ENCODE peak calls at places on chromosomes 2 and 18, in ten cellular contexts. K is GM23248, B is lower lobe of right lung, P is HCT116, E is pancreas, O is H1, A is cardiac muscle cell, C is PC-9, I is heart left ventricle, Y is aorta. S is an unnamed sample.

GRCh38 chr2:102235491-102235890 is 48.7 kb downstream of the IL1RL2 start:
- DNase-seq in K (peak; percentile 52), B (no peak), P (no peak), E (no peak), O (no peak), A (peak; percentile 53), C (no peak), I (no peak), Y (no peak), S (no peak)

GRCh38 chr2:73415906-73416305 is 30.3 kb downstream of the ALMS1 start:
- DNase-seq in K (peak; percentile 51), B (no peak), P (no peak), E (no peak), O (no peak), A (peak; percentile 0), C (no peak), I (no peak), Y (no peak), S (no peak)

GRCh38 chr2:240557808-240558207 is at the start of gene ANKMY1:
- DNase-seq in K (peak; percentile 91), B (peak; percentile 85), P (no peak), E (peak; percentile 80), O (no peak), A (peak; percentile 82), C (no peak), I (peak; percentile 87), Y (peak; percentile 93), S (peak; percentile 52)

GRCh38 chr2:215973954-215974699 is 39.2 kb downstream of the MREG start:
- DNase-seq in K (peak; percentile 76), B (no peak), P (no peak), E (no peak), O (no peak), A (peak; percentile 16), C (peak; percentile 95), I (no peak), Y (no peak), S (no peak)

GRCh38 chr2:13638181-13638580 is 921.4 kb downstream of the TRIB2 start:
- DNase-seq in K (peak; percentile 87), B (no peak), P (no peak), E (no peak), O (no peak), A (no peak), C (peak; percentile 41), I (no peak), Y (no peak), S (no peak)

GRCh38 chr2:17520761-17521160 is 2.5 kb upstream of the RAD51AP2 start:
- DNase-seq in K (no peak), B (no peak), P (no peak), E (no peak), O (no peak), A (no peak), C (no peak), I (no peak), Y (no peak), S (no peak)

GRCh38 chr2:22600166-22600565 is 784.8 kb upstream of the KLHL29 start:
- DNase-seq in K (no peak), B (no peak), P (no peak), E (no peak), O (no peak), A (no peak), C (no peak), I (no peak), Y (no peak), S (no peak)

GRCh38 chr18:3340682-3341097 is 78.8 kb downstream of the MYL12B start:
- DNase-seq in K (peak; percentile 32), B (no peak), P (no peak), E (no peak), O (no peak), A (peak; percentile 32), C (no peak), I (no peak), Y (no peak), S (no peak)

GRCh38 chr2:232890896-232891601 is 21.0 kb downstream of the SNORC start:
- DNase-seq in K (peak; percentile 39), B (peak; percentile 65), P (peak; percentile 77), E (peak; percentile 77), O (no peak), A (peak; percentile 13), C (peak; percentile 62), I (no peak), Y (peak; percentile 67), S (no peak)

GRCh38 chr2:205644018-205644417 is 38.3 kb upstream of the NRP2 start:
- DNase-seq in K (peak; percentile 45), B (no peak), P (no peak), E (no peak), O (no peak), A (no peak), C (no peak), I (no peak), Y (no peak), S (no peak)

GRCh38 chr2:109429711-109430265 is 184.0 kb downstream of the SEPTIN10 start:
- DNase-seq in K (no peak), B (peak; percentile 36), P (no peak), E (no peak), O (no peak), A (no peak), C (no peak), I (peak; percentile 23), Y (peak; percentile 49), S (no peak)

GRCh38 chr2:86446060-86446459 is 4.9 kb downstream of the KDM3A start:
- DNase-seq in K (peak; percentile 55), B (no peak), P (no peak), E (no peak), O (no peak), A (no peak), C (peak; percentile 55), I (no peak), Y (no peak), S (no peak)

GRCh38 chr2:218713922-218714321 is 3.3 kb downstream of the TTLL4 start:
- DNase-seq in K (no peak), B (no peak), P (no peak), E (no peak), O (no peak), A (no peak), C (no peak), I (no peak), Y (no peak), S (no peak)

GRCh38 chr2:100416397-100416938 is 1.0 kb downstream of the CHST10 start:
- DNase-seq in K (peak; percentile 12), B (no peak), P (no peak), E (no peak), O (no peak), A (peak; percentile 7), C (no peak), I (no peak), Y (no peak), S (no peak)

GRCh38 chr18:58997811-58998337 is 133.2 kb downstream of the ZNF532 start:
- DNase-seq in K (peak; percentile 90), B (no peak), P (no peak), E (no peak), O (no peak), A (peak; percentile 93), C (no peak), I (no peak), Y (no peak), S (no peak)

GRCh38 chr2:45412754-45413379 is 198.2 kb downstream of the SRBD1 start:
- DNase-seq in K (peak; percentile 18), B (no peak), P (no peak), E (no peak), O (peak; percentile 25), A (no peak), C (no peak), I (no peak), Y (no peak), S (no peak)
- H3K27ac ChIP-seq in K (no peak overlapping the region), B (no peak overlapping the region), P (no peak overlapping the region), E (peak overlapping the region; percentile 1), O (peak overlapping the region; percentile 60), A (no peak overlapping the region), C (no peak overlapping the region), I (peak overlapping the region; percentile 14), Y (peak overlapping the region; percentile 40), S (no peak overlapping the region)

GRCh38 chr2:144509548-144510205 is 10.2 kb downstream of the ZEB2 start:
- DNase-seq in K (peak; percentile 50), B (no peak), P (no peak), E (no peak), O (no peak), A (no peak), C (no peak), I (no peak), Y (no peak), S (no peak)
- H3K27me3 ChIP-seq in K (no peaks in the 10 kb centered on the region), B (no peaks in the 10 kb centered on the region), P (peaks cover 33% of the 10 kb centered on the region), E (no peaks in the 10 kb centered on the region), O (peaks cover 48% of the 10 kb centered on the region), A (peaks cover 5% of the 10 kb centered on the region), C (no peaks in the 10 kb centered on the region), I (no peaks in the 10 kb centered on the region), Y (no peaks in the 10 kb centered on the region), S (peaks cover 40% of the 10 kb centered on the region)

GRCh38 chr18:54878057-54878661 is 49.9 kb downstream of the RAB27B start:
- DNase-seq in K (peak; percentile 22), B (no peak), P (no peak), E (no peak), O (no peak), A (no peak), C (no peak), I (no peak), Y (no peak), S (no peak)
- H3K27ac ChIP-seq in K (no peak overlapping the region), B (no peak overlapping the region), P (no peak overlapping the region), E (no peak overlapping the region), O (no peak overlapping the region), A (no peak overlapping the region), C (no peak overlapping the region), I (no peak overlapping the region), Y (no peak overlapping the region), S (no peak overlapping the region)

DNA sequence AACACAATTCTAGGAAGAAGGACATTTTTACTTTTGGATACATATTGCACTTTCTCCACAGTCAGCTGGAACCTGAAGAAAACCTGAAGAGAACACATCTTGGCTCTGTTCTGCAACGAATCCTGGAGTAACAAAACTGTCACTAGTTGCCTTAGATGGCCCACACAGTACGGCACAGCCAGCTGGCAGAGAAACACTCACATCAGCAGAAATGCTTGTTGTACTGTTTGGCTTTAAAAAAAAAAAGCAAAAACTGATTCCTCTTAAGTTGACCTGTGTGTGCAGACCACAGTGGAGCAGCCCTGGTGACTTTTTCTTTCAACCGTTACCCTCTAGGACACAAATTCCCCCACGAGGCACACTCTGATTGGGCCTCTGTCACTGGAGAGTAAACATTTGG is 152.3 kb upstream of the TWIST2 start:
- DNase-seq in K (peak; percentile 10), B (no peak), P (no peak), E (no peak), O (no peak), A (no peak), C (no peak), I (no peak), Y (no peak), S (no peak)
- H3K27me3 ChIP-seq in K (no peaks in the 10 kb centered on the region), B (no peaks in the 10 kb centered on the region), P (no peaks in the 10 kb centered on the region), E (no peaks in the 10 kb centered on the region), O (no peaks in the 10 kb centered on the region), A (no peaks in the 10 kb centered on the region), C (peaks cover 93% of the 10 kb centered on the region), I (no peaks in the 10 kb centered on the region), Y (no peaks in the 10 kb centered on the region), S (no peaks in the 10 kb centered on the region)

DNA sequence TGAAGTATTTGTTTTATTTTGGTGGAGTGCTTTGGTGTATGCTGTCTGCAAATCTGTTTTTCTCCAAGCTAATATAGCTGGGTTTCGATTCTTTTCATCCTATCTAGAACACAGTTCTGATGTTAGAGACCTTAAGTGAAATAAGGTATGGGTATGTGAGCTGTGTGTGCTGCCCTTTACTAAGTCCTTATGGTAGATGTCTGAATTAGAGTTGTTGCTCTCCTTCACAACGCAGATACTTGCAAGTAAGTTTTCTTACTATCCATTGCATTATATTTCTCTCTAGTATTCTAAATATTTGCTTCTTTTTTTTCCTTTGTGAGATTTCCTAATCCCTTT is 38.6 kb downstream of the AGFG1 start:
- DNase-seq in K (no peak), B (no peak), P (no peak), E (no peak), O (no peak), A (no peak), C (no peak), I (no peak), Y (no peak), S (no peak)
- H3K27ac ChIP-seq in K (no peak overlapping the region), B (no peak overlapping the region), P (no peak overlapping the region), E (no peak overlapping the region), O (no peak overlapping the region), A (peak overlapping the region; percentile 32), C (peak overlapping the region; percentile 70), I (no peak overlapping the region), Y (no peak overlapping the region), S (no peak overlapping the region)

S was measured in CD4-positive, CD25-positive, alpha-beta regulatory T cell.